ENCODE peak calls at places on chromosomes 12 and 14, in five cellular contexts. W is neuronal stem cell, O is IMR-90, D is H1, A is mesenchymal stem cell. L is an unnamed sample.

GRCh38 chr12:27344246-27344645 is 11.6 kb downstream of the BMAL2 start:
- DNase-seq in W (no peak), D (no peak), A (no peak), O (no peak), L (no peak)

GRCh38 chr12:55955800-55956508 is 9.9 kb downstream of the PMEL start:
- DNase-seq in W (no peak), D (no peak), A (peak), O (peak), L (peak)

GRCh38 chr14:30861200-30861599 is 13.2 kb upstream of the COCH start:
- DNase-seq in W (no peak), O (no peak), D (no peak), A (no peak), L (no peak)

GRCh38 chr14:36553650-36554260 is 28.7 kb downstream of the NKX2-8 start:
- DNase-seq in W (peak), D (no peak), A (peak), O (peak), L (peak)

GRCh38 chr12:96500686-96501085 is 11.3 kb downstream of the CFAP54 start:
- DNase-seq in A (no peak), W (no peak), O (peak), D (no peak), L (no peak)

GRCh38 chr14:37153483-37153882 is 18.9 kb downstream of the SLC25A21 start:
- DNase-seq in D (no peak), O (no peak), W (no peak), A (no peak), L (no peak)

GRCh38 chr14:85336257-85336656 is 193.7 kb upstream of the FLRT2 start:
- DNase-seq in W (no peak), D (no peak), O (no peak), A (no peak), L (no peak)

GRCh38 chr12:12872934-12873275 is 18.5 kb upstream of the GPRC5A start:
- DNase-seq in D (no peak), O (peak), W (no peak), A (peak), L (no peak)

GRCh38 chr12:69007166-69007857 is 74.3 kb upstream of the CPM start:
- DNase-seq in W (peak), O (peak), D (peak), A (peak), L (no peak)

GRCh38 chr12:25764409-25764808 is 194.1 kb upstream of the RASSF8 start:
- DNase-seq in A (no peak), D (no peak), O (no peak), W (no peak), L (no peak)

GRCh38 chr12:101108130-101108529 is 101.9 kb downstream of the SLC5A8 start:
- DNase-seq in O (no peak), W (no peak), A (no peak), D (no peak), L (no peak)

GRCh38 chr12:915090-915489 is 34.4 kb downstream of the RAD52 start:
- DNase-seq in W (no peak), A (no peak), D (no peak), O (no peak), L (peak)

GRCh38 chr12:77031745-77032144 is 33.6 kb downstream of the E2F7 start:
- DNase-seq in O (peak), W (no peak), A (peak), D (no peak), L (peak)

GRCh38 chr14:75339059-75339458 is 60.4 kb downstream of the FOS start:
- DNase-seq in A (peak), W (no peak), D (no peak), O (peak), L (peak)

GRCh38 chr12:14950982-14951746 is 10.2 kb downstream of the ARHGDIB start:
- DNase-seq in W (peak), O (no peak), A (no peak), D (no peak), L (peak)

GRCh38 chr14:23130875-23131274 is 11.8 kb upstream of the CEBPE start:
- DNase-seq in O (no peak), D (no peak), W (no peak), A (no peak), L (no peak)

GRCh38 chr14:99459491-99460100 is 21.1 kb downstream of the SETD3 start:
- DNase-seq in A (no peak), O (no peak), D (no peak), W (no peak), L (no peak)

GRCh38 chr12:93043877-93044209 is 114.7 kb upstream of the EEA1 start:
- DNase-seq in O (no peak), D (no peak), A (no peak), W (no peak), L (no peak)

GRCh38 chr12:122368361-122369073 is 54.0 kb downstream of the CLIP1 start:
- DNase-seq in O (peak), W (no peak), A (peak), D (no peak), L (peak)

GRCh38 chr14:76919811-76920571 is 93.8 kb downstream of the LRRC74A start:
- DNase-seq in A (peak), O (peak), W (no peak), D (no peak), L (peak)

GRCh38 chr14:64682173-64682710 is 22.0 kb upstream of the PLEKHG3 start:
- DNase-seq in D (no peak), A (peak), O (peak), W (no peak), L (peak)

GRCh38 chr14:64684091-64684490 is 20.1 kb upstream of the PLEKHG3 start:
- DNase-seq in O (peak), A (peak), D (no peak), W (no peak), L (no peak)

GRCh38 chr14:64685364-64686130 is 18.7 kb upstream of the PLEKHG3 start:
- DNase-seq in A (no peak), W (no peak), D (no peak), O (no peak), L (no peak)

GRCh38 chr14:64682843-64683242 is 21.4 kb upstream of the PLEKHG3 start:
- DNase-seq in D (no peak), A (no peak), O (no peak), W (no peak), L (no peak)

DNA sequence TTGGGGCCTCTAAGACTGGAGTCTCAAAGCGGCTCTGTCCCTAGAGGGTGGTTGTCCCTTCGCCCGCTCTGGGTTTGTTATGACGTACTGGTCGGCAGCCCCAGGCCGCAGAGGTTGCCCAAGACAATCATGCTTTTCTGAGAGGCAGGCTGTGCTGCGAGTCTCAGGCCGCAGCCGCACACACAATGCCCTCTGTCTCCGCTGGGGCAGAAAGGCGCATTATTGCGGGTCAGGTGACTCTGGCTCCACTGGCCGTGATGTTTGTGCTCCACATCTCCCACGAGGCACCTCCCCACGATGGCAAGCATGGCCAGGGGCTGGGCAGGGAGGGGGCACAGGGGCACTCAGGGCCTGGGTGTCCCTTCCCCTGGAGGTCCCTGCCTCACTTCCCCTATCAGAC is 21.0 kb upstream of the PLEKHG3 start:
- DNase-seq in W (no peak), A (no peak), D (no peak), O (no peak), L (no peak)
- H2AK5ac ChIP-seq in W (no peak), A (peak), D (no peak), O (no peak), L (no peak)

GRCh38 chr12:29792132-29792531 is 8.4 kb upstream of the TMTC1 start:
- DNase-seq in A (no peak), D (no peak), O (no peak), W (no peak), L (no peak)
- H3K4me3 ChIP-seq in A (no peak), D (no peak), O (no peak), W (peak), L (no peak)

GRCh38 chr14:33776871-33777270 is 174.0 kb downstream of the EGLN3 start:
- DNase-seq in W (no peak), A (no peak), O (no peak), D (no peak), L (peak)

GRCh38 chr14:33777651-33778050 is 173.2 kb downstream of the EGLN3 start:
- DNase-seq in W (no peak), A (no peak), D (no peak), O (no peak), L (no peak)

GRCh38 chr14:33773205-33774030 is 177.5 kb downstream of the EGLN3 start:
- DNase-seq in D (no peak), O (no peak), A (no peak), W (no peak), L (no peak)

GRCh38 chr14:33774161-33774560 is 176.7 kb downstream of the EGLN3 start:
- DNase-seq in W (no peak), A (no peak), D (no peak), O (no peak), L (no peak)

GRCh38 chr14:33774866-33775519 is 175.9 kb downstream of the EGLN3 start:
- DNase-seq in O (no peak), W (no peak), D (no peak), A (no peak), L (peak)
- H2AK5ac ChIP-seq in O (no peak), W (no peak), D (no peak), A (peak), L (no peak)

DNA sequence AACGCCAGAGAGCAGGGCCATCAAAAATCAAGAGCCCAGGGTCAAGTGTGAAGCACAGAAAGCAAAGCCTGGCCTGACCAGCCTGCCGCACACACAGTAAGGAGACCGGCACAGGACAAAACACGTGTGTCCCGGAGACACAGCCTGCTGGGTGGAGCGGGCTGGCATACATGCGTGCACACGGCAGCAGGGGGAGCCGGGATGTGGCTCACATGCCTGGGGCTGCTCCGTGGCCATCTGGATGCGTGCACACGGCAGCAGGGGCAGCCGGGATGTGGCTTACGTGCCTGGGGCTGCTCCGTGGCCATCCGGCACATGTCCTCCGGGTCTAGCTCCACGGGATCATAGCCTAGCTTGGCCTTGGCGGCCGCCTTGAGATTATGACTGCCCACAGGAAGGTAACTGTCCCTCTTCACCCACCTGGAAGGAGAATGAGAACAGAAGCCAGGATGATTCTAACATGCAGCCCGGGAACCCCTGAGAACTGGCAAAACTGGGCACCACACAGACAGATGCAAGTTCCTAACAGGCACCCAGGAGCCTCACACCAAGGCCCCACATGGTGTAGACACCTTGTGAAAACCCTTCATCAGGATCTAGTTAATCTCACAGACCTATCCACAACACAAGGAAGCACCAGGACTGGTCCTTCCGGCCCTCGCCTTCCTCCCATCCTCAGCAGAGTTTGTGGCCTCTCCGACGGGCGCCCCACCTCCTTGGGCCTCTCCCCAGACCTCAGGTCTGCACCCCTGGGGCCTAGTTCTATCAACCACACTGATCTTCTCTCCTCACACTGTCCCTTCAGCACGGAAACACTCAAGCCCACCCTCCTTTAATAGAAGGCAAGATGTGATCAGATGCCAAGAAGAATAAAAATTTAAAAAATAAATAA is 13.6 kb downstream of the POLE start:
- DNase-seq in A (no peak), O (no peak), W (no peak), D (no peak), L (no peak)
- H3K4me3 ChIP-seq in A (peak), O (no peak), W (no peak), D (no peak), L (no peak)

GRCh38 chr12:123971770-123972447 is 722 bp downstream of the CCDC92 start:
- DNase-seq in D (peak), O (peak), W (peak), A (peak), L (peak)
- H2AK5ac ChIP-seq in D (no peak), O (no peak), W (no peak), A (no peak), L (no peak)

DNA sequence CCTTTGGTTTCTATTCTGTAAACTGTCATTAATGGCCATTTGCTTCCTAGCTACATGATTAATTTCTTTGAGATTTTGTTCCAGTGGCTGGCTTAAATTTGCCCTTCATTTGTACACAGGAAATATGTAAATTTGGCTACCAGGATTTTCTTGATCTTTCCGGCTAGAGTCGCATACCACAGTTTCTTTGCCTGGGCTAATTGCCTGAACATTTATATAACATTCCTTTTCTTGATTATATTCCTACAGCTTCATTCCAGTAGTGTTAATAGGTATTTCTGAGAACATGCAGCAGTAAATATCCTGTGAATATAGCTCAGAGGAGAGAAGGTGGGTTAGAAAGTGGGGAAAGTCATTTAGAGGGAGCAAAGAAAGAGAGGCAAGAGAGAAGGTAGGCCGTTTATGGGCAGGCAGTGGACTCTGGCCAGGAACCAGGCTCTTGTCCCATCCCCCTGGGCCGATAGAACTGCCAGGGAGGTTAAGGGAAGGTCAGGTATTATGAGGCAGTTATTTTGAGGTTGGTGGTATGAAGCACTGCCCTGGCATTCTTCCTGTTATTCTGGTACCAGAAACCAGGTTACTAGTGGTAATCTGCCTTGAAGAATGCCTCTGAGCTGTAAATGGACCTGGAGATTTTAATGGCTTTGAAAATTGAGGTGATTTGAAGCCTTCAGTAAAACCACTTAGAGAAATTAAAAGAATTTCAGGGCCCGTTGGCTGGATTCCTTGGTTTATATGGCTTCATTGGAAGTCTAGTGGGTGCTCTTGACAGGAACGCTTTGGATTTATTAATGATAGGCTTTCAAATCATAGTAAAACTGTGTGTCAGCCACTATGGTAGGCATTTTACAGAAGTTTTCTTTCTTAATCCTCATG is 4.4 kb downstream of the RNF10 start:
- DNase-seq in A (peak), O (peak), W (no peak), D (no peak), L (no peak)
- H3K4me3 ChIP-seq in A (no peak), O (no peak), W (no peak), D (no peak), L (no peak)

GRCh38 chr12:114751712-114752111 is 67.7 kb upstream of the TBX3 start:
- DNase-seq in W (no peak), A (no peak), D (no peak), O (no peak), L (peak)
- H2AK5ac ChIP-seq in W (no peak), A (no peak), D (no peak), O (no peak), L (no peak)

GRCh38 chr14:103353391-103353790 is 19.4 kb downstream of the EIF5 start:
- DNase-seq in D (no peak), A (no peak), O (no peak), W (no peak), L (no peak)

GRCh38 chr14:103360548-103360947 is 24.7 kb upstream of the MARK3 start:
- DNase-seq in O (no peak), A (no peak), W (no peak), D (no peak), L (no peak)

GRCh38 chr14:103354141-103354540 is 20.1 kb downstream of the EIF5 start:
- DNase-seq in W (no peak), A (no peak), O (no peak), D (no peak), L (no peak)

GRCh38 chr14:103361868-103362267 is 23.3 kb upstream of the MARK3 start:
- DNase-seq in D (no peak), A (peak), W (no peak), O (peak), L (no peak)

GRCh38 chr14:103356151-103356766 is 22.2 kb downstream of the EIF5 start:
- DNase-seq in D (no peak), A (no peak), O (no peak), W (no peak), L (no peak)
- H3K4me3 ChIP-seq in D (no peak), A (no peak), O (no peak), W (no peak), L (no peak)

GRCh38 chr12:89770391-89770790 is 61.8 kb upstream of the ATP2B1 start:
- DNase-seq in D (no peak), A (peak), W (no peak), O (no peak), L (peak)

GRCh38 chr12:89765959-89766824 is 57.6 kb upstream of the ATP2B1 start:
- DNase-seq in A (no peak), O (no peak), D (no peak), W (no peak), L (no peak)

GRCh38 chr12:89768586-89769482 is 60.2 kb upstream of the ATP2B1 start:
- DNase-seq in O (peak), A (peak), D (no peak), W (no peak), L (no peak)

GRCh38 chr12:89769483-89769818 is 60.8 kb upstream of the ATP2B1 start:
- DNase-seq in O (no peak), D (no peak), W (no peak), A (no peak), L (no peak)
- H2AK5ac ChIP-seq in O (peak), D (no peak), W (no peak), A (peak), L (no peak)

GRCh38 chr14:21539154-21539940 is 13.2 kb upstream of the SALL2 start:
- DNase-seq in D (no peak), A (no peak), W (peak), O (no peak), L (peak)

GRCh38 chr14:21535545-21536394 is 9.6 kb upstream of the SALL2 start:
- DNase-seq in O (no peak), A (no peak), D (no peak), W (no peak), L (no peak)

GRCh38 chr14:21534576-21534975 is 8.4 kb upstream of the SALL2 start:
- DNase-seq in W (no peak), D (no peak), A (no peak), O (no peak), L (peak)

GRCh38 chr14:21537088-21537424 is 10.9 kb upstream of the SALL2 start:
- DNase-seq in D (no peak), A (no peak), O (no peak), W (peak), L (no peak)

GRCh38 chr14:21536395-21537087 is 10.4 kb upstream of the SALL2 start:
- DNase-seq in A (no peak), W (peak), O (no peak), D (no peak), L (peak)
- H3K4me3 ChIP-seq in A (peak), W (peak), O (no peak), D (peak), L (peak)